ENCODE peak calls at places on chromosomes 2 and 18, in nine cellular contexts. I is ovary; K is fibroblast of lung; C is breast epithelium; T is effector memory CD4-positive, alpha-beta T cell; V is DND-41; N is CD8-positive, alpha-beta memory T cell; R is left ventricle myocardium inferior; M is psoas muscle. H is an unnamed sample. For H3K4me1, the result is how much of the 10 kb centered on the place peaks cover.

GRCh38 chr2:97730245-97730644 is 16.9 kb downstream of the ZAP70 start:
- DNase-seq in N (no peak), K (peak), T (no peak), M (no peak), V (no peak), I (no peak), C (no peak), R (no peak), H (no peak)

GRCh38 chr2:43060435-43061016 is 165.9 kb downstream of the ZFP36L2 start:
- DNase-seq in R (no peak), M (no peak), C (no peak), N (no peak), T (no peak), I (no peak), V (no peak), K (no peak), H (no peak)

GRCh38 chr2:207930747-207931146 is 94.6 kb downstream of the PLEKHM3 start:
- DNase-seq in C (no peak), I (no peak), T (no peak), M (no peak), V (no peak), R (no peak), K (no peak), N (no peak), H (no peak)

GRCh38 chr2:105803337-105803736 is 58.6 kb downstream of the NCK2 start:
- DNase-seq in V (no peak), M (no peak), R (no peak), N (no peak), I (no peak), T (no peak), C (no peak), K (no peak), H (no peak)

GRCh38 chr18:13394794-13395193 is 176.2 kb downstream of the LDLRAD4 start:
- DNase-seq in M (no peak), C (no peak), N (no peak), R (no peak), K (no peak), I (no peak), T (no peak), V (no peak), H (no peak)

GRCh38 chr2:110770308-110770695 is 37.9 kb downstream of the ACOXL start:
- DNase-seq in C (no peak), V (no peak), N (no peak), R (peak), M (no peak), K (no peak), I (no peak), T (no peak), H (no peak)

GRCh38 chr2:241451840-241452461 is 56.4 kb downstream of the STK25 start:
- DNase-seq in R (no peak), I (no peak), C (no peak), T (no peak), N (no peak), M (no peak), V (no peak), K (no peak), H (no peak)

GRCh38 chr18:34771958-34772357 is 61.9 kb downstream of the DTNA start:
- DNase-seq in N (no peak), I (no peak), K (no peak), V (no peak), T (no peak), M (no peak), R (no peak), C (no peak), H (no peak)

GRCh38 chr2:37635359-37636208 is 35.9 kb downstream of the CDC42EP3 start:
- DNase-seq in R (no peak), V (no peak), T (peak), N (peak), C (no peak), I (no peak), M (no peak), K (peak), H (peak)

GRCh38 chr2:17646096-17646554 is 105.6 kb downstream of the VSNL1 start:
- DNase-seq in M (no peak), N (no peak), R (no peak), C (peak), K (peak), I (peak), V (peak), T (peak), H (peak)

GRCh38 chr18:33159151-33159550 is 281.4 kb downstream of the CCDC178 start:
- DNase-seq in M (no peak), C (no peak), K (no peak), V (no peak), T (no peak), I (no peak), R (no peak), N (no peak), H (no peak)

GRCh38 chr2:177545143-177545542 is 152.6 kb downstream of the AGPS start:
- DNase-seq in N (no peak), V (no peak), T (no peak), R (no peak), I (no peak), C (no peak), K (no peak), M (no peak), H (no peak)

GRCh38 chr2:26475037-26475436 is 2.9 kb downstream of the OTOF start:
- DNase-seq in C (no peak), M (peak), T (no peak), R (no peak), N (no peak), K (no peak), V (no peak), I (no peak), H (no peak)

GRCh38 chr2:197030090-197030489 is 103.6 kb upstream of the PGAP1 start:
- DNase-seq in N (no peak), C (no peak), T (no peak), R (no peak), M (no peak), V (no peak), K (no peak), I (no peak), H (no peak)

GRCh38 chr2:138201326-138201725 is 237.1 kb downstream of the HNMT start:
- DNase-seq in M (no peak), C (no peak), K (peak), T (no peak), N (no peak), I (no peak), R (no peak), V (no peak), H (no peak)

DNA sequence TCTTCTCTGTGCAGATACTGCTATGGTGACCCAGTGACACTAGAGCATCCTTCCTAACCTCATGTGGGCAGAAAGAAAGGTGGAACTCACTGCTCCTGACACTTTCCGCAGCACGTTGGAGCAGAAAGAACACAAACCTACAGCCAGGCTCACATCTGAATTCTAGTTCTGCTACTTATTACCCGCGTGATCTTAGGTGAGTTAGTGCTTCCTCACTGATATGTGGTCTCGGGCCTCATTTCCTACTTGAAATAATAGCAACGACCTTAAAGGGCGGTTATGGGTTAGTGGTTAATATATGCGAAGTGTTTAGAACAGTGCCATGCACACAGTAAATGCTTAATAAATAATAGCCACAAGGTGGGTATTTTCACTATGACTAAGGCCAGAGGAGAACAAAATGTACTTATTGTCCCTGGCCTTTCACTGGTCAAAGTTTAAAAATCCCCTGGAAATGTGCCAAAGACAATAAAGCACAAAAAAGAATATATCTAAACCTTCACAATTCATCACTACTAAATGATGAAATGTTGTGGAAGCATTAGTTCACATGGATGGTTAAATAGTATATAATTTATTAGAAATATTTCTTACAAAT is 66.6 kb downstream of the MYOM1 start:
- DNase-seq in T (no peak), M (no peak), C (no peak), N (no peak), V (no peak), R (no peak), K (no peak), I (no peak), H (no peak)
- H3K4me1 ChIP-seq in T (under half), M (under half), C (under half), N (under half), V (under half), R (half or more), K (under half), I (under half), H (under half)

GRCh38 chr2:36562245-36562644 is 35.7 kb downstream of the FEZ2 start:
- DNase-seq in C (no peak), T (no peak), R (no peak), K (peak), I (no peak), N (no peak), M (no peak), V (no peak), H (no peak)

GRCh38 chr2:36560726-36561125 is 37.2 kb downstream of the FEZ2 start:
- DNase-seq in V (no peak), R (no peak), K (no peak), N (no peak), I (no peak), M (no peak), T (no peak), C (no peak), H (no peak)

GRCh38 chr2:36564377-36564930 is 33.5 kb downstream of the FEZ2 start:
- DNase-seq in K (no peak), C (peak), V (no peak), R (no peak), T (no peak), I (no peak), M (no peak), N (no peak), H (no peak)

GRCh38 chr2:36561223-36561944 is 36.6 kb downstream of the FEZ2 start:
- DNase-seq in C (no peak), T (no peak), M (no peak), I (no peak), K (peak), V (no peak), N (no peak), R (no peak), H (no peak)

GRCh38 chr2:36562973-36563532 is 34.9 kb downstream of the FEZ2 start:
- DNase-seq in C (no peak), M (no peak), I (no peak), K (peak), R (no peak), V (no peak), T (no peak), N (no peak), H (no peak)
- H3K4me1 ChIP-seq in C (under half), M (under half), I (under half), K (under half), R (under half), V (under half), T (under half), N (under half), H (under half)

DNA sequence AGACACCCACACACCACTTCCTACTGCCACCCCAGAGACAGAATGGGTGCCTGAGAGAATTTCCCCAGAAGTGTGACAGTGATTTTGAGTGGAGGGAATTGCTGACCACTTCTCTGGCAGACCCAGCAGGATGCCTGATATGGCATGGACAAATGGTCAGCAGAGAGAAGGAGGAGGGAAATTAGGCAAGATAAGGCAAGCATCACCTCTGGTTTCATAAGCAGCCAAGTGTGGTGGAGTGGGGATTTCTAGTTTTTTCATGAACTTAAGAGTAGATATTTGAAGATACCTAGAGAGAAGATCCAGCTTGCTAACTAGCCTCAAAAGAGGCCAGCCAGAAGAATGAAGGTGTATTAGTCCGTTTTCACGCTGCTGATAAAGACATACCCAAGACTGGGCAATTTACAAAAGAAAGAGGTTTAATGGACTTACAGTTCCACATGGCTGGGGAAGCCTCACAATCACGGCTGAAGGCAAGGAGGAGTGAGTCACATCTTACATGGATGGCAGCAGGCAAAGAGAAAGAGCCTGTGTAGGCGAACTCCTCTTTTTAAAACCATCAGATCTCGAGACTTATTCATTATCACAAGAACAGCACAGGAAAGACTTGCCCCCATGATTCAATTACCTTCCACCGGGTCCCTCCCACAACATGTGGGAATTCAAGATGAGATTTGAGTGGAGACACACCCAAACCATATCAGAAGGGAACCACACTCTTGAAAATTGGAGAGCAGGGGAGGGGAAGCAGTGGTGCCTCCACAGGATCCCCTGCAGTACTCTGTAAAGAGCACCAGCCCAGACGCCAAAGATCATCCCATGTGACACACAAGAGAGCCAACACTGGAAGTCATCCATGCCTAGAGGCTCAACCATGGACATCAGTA is 64.2 kb downstream of the RBM43 start:
- DNase-seq in V (no peak), K (no peak), I (no peak), C (peak), M (no peak), R (no peak), N (no peak), T (no peak), H (no peak)
- H3K4me1 ChIP-seq in V (under half), K (under half), I (under half), C (under half), M (under half), R (under half), N (under half), T (under half), H (under half)

GRCh38 chr18:9845256-9845655 is 40.5 kb upstream of the TXNDC2 start:
- DNase-seq in T (no peak), C (no peak), I (no peak), K (peak), V (no peak), M (no peak), N (no peak), R (no peak), H (no peak)

GRCh38 chr18:9848170-9848854 is 37.5 kb upstream of the TXNDC2 start:
- DNase-seq in I (no peak), T (no peak), K (no peak), C (no peak), M (no peak), V (no peak), R (no peak), N (no peak), H (no peak)

GRCh38 chr18:9842446-9842845 is 43.3 kb upstream of the TXNDC2 start:
- DNase-seq in C (no peak), N (no peak), T (no peak), R (no peak), V (no peak), I (no peak), K (no peak), M (no peak), H (no peak)

GRCh38 chr18:9849407-9849961 is 36.3 kb upstream of the TXNDC2 start:
- DNase-seq in T (no peak), V (no peak), I (no peak), N (no peak), M (peak), R (peak), K (no peak), C (no peak), H (no peak)

GRCh38 chr18:9846162-9846915 is 39.4 kb upstream of the TXNDC2 start:
- DNase-seq in T (no peak), K (peak), R (no peak), I (no peak), N (no peak), V (no peak), M (no peak), C (no peak), H (no peak)
- H3K4me1 ChIP-seq in T (under half), K (under half), R (under half), I (under half), N (under half), V (under half), M (under half), C (under half), H (under half)

DNA sequence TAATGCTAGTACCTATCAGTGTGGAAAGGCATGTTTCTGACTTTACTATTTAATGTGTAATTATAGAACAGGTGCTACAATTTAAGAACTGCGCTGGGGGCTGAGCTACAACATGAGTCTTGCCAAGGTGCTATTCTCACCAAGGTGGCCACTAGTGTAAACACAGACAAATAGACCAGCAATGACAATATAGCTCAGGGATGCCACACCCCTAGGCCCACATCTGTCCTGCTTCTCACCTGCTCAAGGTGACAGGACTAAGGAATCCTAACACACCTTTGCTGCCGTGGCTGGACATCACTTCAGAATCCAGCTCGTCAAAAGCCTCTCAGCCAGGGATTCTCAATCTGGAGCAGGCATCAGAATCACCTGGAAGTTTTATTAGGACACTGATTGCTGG is 17.1 kb downstream of the ATP8B1 start:
- DNase-seq in C (no peak), T (no peak), R (no peak), I (no peak), K (no peak), M (no peak), V (no peak), N (no peak), H (no peak)
- H3K4me1 ChIP-seq in C (under half), T (under half), R (half or more), I (under half), K (under half), M (half or more), V (under half), N (under half), H (under half)

GRCh38 chr2:152405206-152406118 is 70.5 kb downstream of the FMNL2 start:
- DNase-seq in R (no peak), I (no peak), N (no peak), K (peak), T (no peak), M (no peak), C (no peak), V (no peak), H (no peak)
- H3K4me1 ChIP-seq in R (half or more), I (under half), N (under half), K (under half), T (under half), M (half or more), C (under half), V (under half), H (under half)

DNA sequence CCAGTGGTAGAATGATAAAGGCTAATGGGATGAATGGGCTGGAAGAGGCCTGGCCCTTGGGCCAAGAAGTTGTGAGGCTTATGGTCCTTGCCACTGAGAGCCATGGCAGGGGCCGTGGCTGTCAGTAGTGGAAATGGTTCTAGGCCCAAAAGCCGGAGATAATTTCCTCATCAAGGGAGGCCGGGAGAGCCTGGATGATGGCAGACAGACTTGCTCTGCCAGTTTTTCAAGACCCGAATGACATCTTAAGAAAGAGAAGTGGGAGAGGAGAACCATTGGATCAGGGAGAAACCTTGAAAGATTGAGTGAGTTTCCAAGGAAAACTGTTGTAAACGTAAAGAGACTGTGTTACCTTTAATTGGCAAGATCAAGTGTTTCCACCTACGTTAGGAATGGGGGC is 46.3 kb upstream of the VPS54 start:
- DNase-seq in R (no peak), V (no peak), T (no peak), C (no peak), I (no peak), K (no peak), N (no peak), M (no peak), H (no peak)
- H3K4me1 ChIP-seq in R (under half), V (under half), T (under half), C (under half), I (under half), K (under half), N (under half), M (under half), H (under half)

GRCh38 chr2:224969633-224970292 is 72.5 kb downstream of the DOCK10 start:
- DNase-seq in N (no peak), R (no peak), C (no peak), V (no peak), I (no peak), K (no peak), M (no peak), T (no peak), H (no peak)

GRCh38 chr2:224970311-224970710 is 72.0 kb downstream of the DOCK10 start:
- DNase-seq in K (no peak), R (no peak), M (no peak), V (no peak), I (no peak), T (no peak), N (no peak), C (no peak), H (no peak)

GRCh38 chr2:224971214-224971613 is 71.1 kb downstream of the DOCK10 start:
- DNase-seq in V (no peak), M (peak), C (no peak), T (no peak), I (no peak), N (no peak), K (no peak), R (no peak), H (peak)

GRCh38 chr2:224968051-224968450 is 74.2 kb downstream of the DOCK10 start:
- DNase-seq in I (no peak), K (no peak), R (no peak), C (no peak), V (no peak), N (no peak), M (no peak), T (no peak), H (no peak)

DNA sequence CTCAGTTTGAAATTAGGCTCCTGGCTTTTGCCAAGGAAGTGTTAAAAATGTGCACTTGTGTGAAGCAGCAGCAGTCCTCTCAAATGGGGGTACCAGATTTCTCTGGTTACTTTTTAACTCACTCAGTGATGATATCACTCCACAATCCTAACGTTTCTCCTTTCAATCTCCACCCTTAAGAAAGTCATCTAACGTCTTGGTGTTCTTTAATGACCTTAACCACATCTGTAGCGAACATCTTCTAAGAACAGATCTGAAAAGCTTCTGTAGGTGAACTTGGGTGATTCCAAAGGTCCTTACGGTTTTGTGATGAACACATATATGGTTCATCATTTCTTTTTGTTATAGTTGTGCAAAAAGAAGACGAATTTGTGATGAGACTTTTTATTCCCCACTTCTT is 73.2 kb downstream of the DOCK10 start:
- DNase-seq in K (no peak), I (no peak), R (no peak), N (no peak), T (no peak), M (no peak), V (no peak), C (no peak), H (no peak)
- H3K4me1 ChIP-seq in K (under half), I (under half), R (under half), N (under half), T (under half), M (under half), V (under half), C (under half), H (under half)

DNA sequence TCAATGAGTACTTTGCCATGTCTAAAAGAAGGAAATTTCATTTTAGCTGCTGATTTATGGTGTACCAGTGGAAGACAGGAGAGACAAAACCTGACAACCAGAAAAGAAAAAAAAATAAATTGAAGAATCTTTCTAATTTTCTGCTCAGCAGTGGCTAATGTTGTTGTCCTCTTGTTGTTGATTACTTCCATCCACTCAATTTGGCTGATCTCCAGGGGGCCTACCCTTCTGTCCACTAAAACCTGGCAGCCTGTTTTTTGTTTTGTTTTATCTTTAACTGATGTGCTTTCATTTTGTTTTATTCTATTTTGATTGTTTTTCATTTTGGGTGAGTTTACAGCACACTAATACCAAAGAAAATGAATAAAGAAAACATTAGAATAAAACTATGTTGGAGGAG is 27.5 kb downstream of the TFPI start:
- DNase-seq in R (no peak), I (no peak), M (no peak), N (no peak), T (no peak), V (no peak), C (no peak), K (no peak), H (no peak)
- H3K4me1 ChIP-seq in R (under half), I (under half), M (under half), N (under half), T (under half), V (under half), C (under half), K (under half), H (under half)

GRCh38 chr2:84958135-84959044 is 12.6 kb upstream of the KCMF1 start:
- DNase-seq in N (no peak), T (no peak), M (no peak), V (no peak), K (peak), I (peak), C (peak), R (no peak), H (no peak)
- H3K4me1 ChIP-seq in N (under half), T (under half), M (under half), V (under half), K (under half), I (under half), C (under half), R (under half), H (under half)